ENCODE peak calls at places on chromosomes 2 and 18, in five cellular contexts. R, L, S, Y and M are unnamed samples.

GRCh38 chr2:45990131-45990530 is 307.1 kb upstream of the EPAS1 start:
- DNase-seq in L (no peak), S (no peak), R (no peak), Y (no peak), M (no peak)

GRCh38 chr2:28471214-28471613 is 24.6 kb upstream of the PLB1 start:
- DNase-seq in L (no peak), R (no peak), Y (no peak), S (peak), M (no peak)

GRCh38 chr2:71606244-71606643 is 152.9 kb downstream of the DYSF start:
- DNase-seq in Y (peak), S (no peak), L (no peak), R (no peak), M (no peak)

GRCh38 chr2:187553908-187554703 is at the start of gene TFPI:
- DNase-seq in L (peak), Y (peak), R (no peak), S (peak), M (no peak)

GRCh38 chr18:58135170-58135569 is 91.1 kb downstream of the NEDD4L start:
- DNase-seq in Y (no peak), S (no peak), R (no peak), L (no peak), M (no peak)

GRCh38 chr2:177784449-177784845 is 288.1 kb downstream of the PDE11A start:
- DNase-seq in L (no peak), S (no peak), Y (no peak), R (no peak), M (no peak)

GRCh38 chr2:217951091-217951490 is 51.7 kb downstream of the TNS1 start:
- DNase-seq in L (no peak), R (no peak), Y (no peak), S (no peak), M (no peak)

GRCh38 chr18:79400091-79400590 is 4.4 kb downstream of the NFATC1 start:
- DNase-seq in R (peak), Y (peak), L (peak), S (no peak), M (peak)

GRCh38 chr2:105943977-105944376 is 199.3 kb downstream of the NCK2 start:
- DNase-seq in R (no peak), S (no peak), Y (no peak), L (no peak), M (no peak)

GRCh38 chr2:110866496-110866895 is 134.1 kb downstream of the ACOXL start:
- DNase-seq in S (no peak), Y (no peak), L (no peak), R (no peak), M (no peak)

GRCh38 chr2:120224735-120225548 is 1.7 kb upstream of the TMEM185B start:
- DNase-seq in R (no peak), L (no peak), Y (peak), S (no peak), M (no peak)

DNA sequence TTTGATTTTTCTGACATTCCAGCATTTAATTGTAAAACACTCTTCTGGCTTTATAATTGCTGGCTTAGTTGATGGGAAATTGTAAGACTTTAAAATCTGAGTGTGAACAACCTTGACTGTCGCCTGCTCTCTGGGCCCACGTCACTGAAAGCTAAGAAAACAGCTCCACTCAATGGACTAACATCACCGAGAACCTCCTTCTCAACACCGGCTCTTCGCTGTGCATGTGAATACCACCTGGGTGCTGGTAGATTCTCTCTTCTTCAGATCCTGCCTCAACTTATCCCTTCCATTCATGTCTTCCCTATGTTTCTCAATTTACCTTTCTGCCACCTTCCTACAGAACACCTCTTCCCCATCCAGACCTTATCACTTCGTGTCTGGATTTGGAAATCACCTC is 523.1 kb upstream of the ID2 start:
- DNase-seq in Y (no peak), L (no peak), R (no peak), S (no peak), M (no peak)
- TF ChIP-seq CTCF in Y (no peak), L (no peak), R (no peak), S (no peak), M (no peak)

GRCh38 chr2:43288417-43289305 is 62.3 kb upstream of the ZFP36L2 start:
- DNase-seq in S (no peak), L (no peak), Y (no peak), R (no peak), M (no peak)

GRCh38 chr2:43293744-43294695 is 67.6 kb upstream of the ZFP36L2 start:
- DNase-seq in L (no peak), Y (no peak), S (peak), R (no peak), M (peak)

GRCh38 chr2:43292851-43293743 is 66.7 kb upstream of the ZFP36L2 start:
- DNase-seq in S (no peak), Y (no peak), R (no peak), L (no peak), M (no peak)

GRCh38 chr2:43294973-43295603 is 68.7 kb upstream of the ZFP36L2 start:
- DNase-seq in S (no peak), Y (no peak), R (no peak), L (no peak), M (no peak)

GRCh38 chr2:43292297-43292696 is 65.9 kb upstream of the ZFP36L2 start:
- DNase-seq in S (no peak), L (no peak), Y (no peak), R (no peak), M (no peak)
- TF ChIP-seq CTCF in S (no peak), L (no peak), Y (no peak), R (no peak), M (no peak)

GRCh38 chr2:161484061-161484460 is 68.0 kb downstream of the TBR1 start:
- DNase-seq in S (no peak), Y (no peak), R (no peak), L (no peak), M (no peak)

GRCh38 chr2:161488131-161488699 is 72.1 kb downstream of the TBR1 start:
- DNase-seq in Y (no peak), L (no peak), S (no peak), R (no peak), M (no peak)

GRCh38 chr2:161488879-161489278 is 72.8 kb downstream of the TBR1 start:
- DNase-seq in S (no peak), L (no peak), Y (no peak), R (no peak), M (no peak)

GRCh38 chr2:161481619-161482018 is 65.5 kb downstream of the TBR1 start:
- DNase-seq in L (no peak), S (no peak), Y (no peak), R (no peak), M (no peak)

GRCh38 chr2:161486111-161486510 is 70.0 kb downstream of the TBR1 start:
- DNase-seq in L (no peak), S (peak), R (no peak), Y (no peak), M (no peak)
- TF ChIP-seq CTCF in L (no peak), S (no peak), R (no peak), Y (no peak), M (no peak)

GRCh38 chr2:237956402-237956736 is 10.4 kb upstream of the UBE2F start:
- DNase-seq in Y (no peak), L (no peak), R (no peak), S (no peak), M (no peak)
- TF ChIP-seq CTCF in Y (no peak), L (no peak), R (no peak), S (no peak), M (no peak)

GRCh38 chr2:11397046-11397445 is 52.6 kb upstream of the ROCK2 start:
- DNase-seq in L (no peak), S (no peak), R (no peak), Y (no peak), M (no peak)
- TF ChIP-seq CTCF in L (no peak), S (no peak), R (no peak), Y (no peak), M (no peak)

GRCh38 chr2:190978389-190979053 is 35.5 kb downstream of the STAT1 start:
- DNase-seq in L (no peak), S (no peak), Y (no peak), R (no peak), M (no peak)
- TF ChIP-seq CTCF in L (no peak), S (no peak), Y (no peak), R (no peak), M (no peak)

DNA sequence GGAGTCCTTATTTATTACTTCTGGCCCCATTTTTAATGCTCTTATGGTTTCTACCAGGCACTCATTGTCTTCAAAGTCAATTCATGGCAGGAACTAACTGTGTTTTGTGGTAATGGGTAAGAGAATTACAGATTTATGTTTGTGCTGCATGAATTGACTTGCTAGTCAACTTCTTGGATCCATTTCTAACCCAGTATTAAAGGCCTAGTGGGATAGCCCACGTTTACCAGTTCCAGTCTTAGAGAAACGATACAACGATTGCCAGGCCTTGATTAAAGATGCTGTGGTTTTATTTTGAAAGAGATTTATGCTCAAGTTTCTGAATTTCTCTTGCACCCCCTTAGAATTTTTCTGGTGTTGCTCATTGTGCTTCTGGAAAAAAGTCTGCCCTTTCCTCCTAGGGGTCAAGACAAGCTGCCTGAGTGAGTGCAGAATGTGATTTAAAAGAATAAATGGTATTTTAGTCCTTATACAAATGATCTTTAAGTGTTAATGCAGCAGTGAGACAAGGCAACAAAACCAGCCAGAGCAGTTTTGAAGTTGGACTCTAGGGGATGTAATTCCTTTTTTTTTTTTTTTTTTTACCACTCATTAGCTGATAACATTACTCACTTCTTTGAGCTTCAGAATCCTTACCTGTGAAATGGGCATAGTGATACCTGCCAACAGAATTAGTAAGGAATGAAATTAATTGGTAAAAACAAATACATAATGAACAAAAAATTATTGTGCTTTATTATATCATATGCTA is 101.5 kb downstream of the ARHGAP15 start:
- DNase-seq in L (no peak), R (no peak), S (no peak), Y (no peak), M (no peak)
- TF ChIP-seq CTCF in L (no peak), R (no peak), S (no peak), Y (no peak), M (no peak)

DNA sequence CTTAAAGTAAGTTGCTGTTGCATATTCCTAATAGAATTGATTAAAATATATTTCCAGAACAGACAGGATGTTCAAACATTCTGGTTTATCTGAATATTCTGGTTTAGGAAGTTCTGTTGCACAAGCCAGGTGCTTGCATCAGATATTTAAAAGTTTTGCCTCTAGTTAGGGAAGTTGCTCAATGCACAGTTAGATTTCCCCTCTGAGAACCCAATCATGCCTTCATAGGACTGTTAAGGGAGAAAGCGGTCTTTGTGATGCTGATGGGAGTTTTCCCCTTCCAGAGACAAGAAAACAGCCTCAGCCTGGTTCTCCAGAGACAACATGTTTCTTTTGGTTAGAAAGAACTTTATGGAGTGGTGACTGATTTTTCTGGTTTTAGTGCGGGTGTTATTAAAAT is 65.6 kb upstream of the REV1 start:
- DNase-seq in R (no peak), Y (no peak), S (peak), L (no peak), M (no peak)
- TF ChIP-seq CTCF in R (no peak), Y (no peak), S (no peak), L (no peak), M (no peak)

GRCh38 chr2:121233486-121234110 is 51.4 kb downstream of the TFCP2L1 start:
- DNase-seq in S (no peak), L (no peak), Y (peak), R (no peak), M (no peak)
- TF ChIP-seq CTCF in S (no peak), L (no peak), Y (no peak), R (no peak), M (no peak)